ENCODE peak calls at places on chromosomes 1 and 21, in six cellular contexts. One of them, this sample, is unnamed.

GRCh38 chr1:166895766-166896165 is 19.7 kb upstream of the TADA1 start:
- DNase-seq in A549: no peak
- DNase-seq in endothelial cell of umbilical vein: no peak
- DNase-seq in HepG2: no peak
- DNase-seq in K562: no peak
- DNase-seq in GM12878: no peak
- DNase-seq in this sample: no peak

GRCh38 chr1:1881727-1882126 is 9.2 kb downstream of the GNB1 start:
- DNase-seq in A549: no peak
- DNase-seq in endothelial cell of umbilical vein: no peak
- DNase-seq in HepG2: no peak
- DNase-seq in K562: no peak
- DNase-seq in GM12878: no peak
- DNase-seq in this sample: no peak

GRCh38 chr1:27116210-27116609 is 38.7 kb downstream of the SLC9A1 start:
- DNase-seq in A549: no peak
- DNase-seq in endothelial cell of umbilical vein: no peak
- DNase-seq in HepG2: no peak
- DNase-seq in K562: peak; percentile 63
- DNase-seq in GM12878: no peak
- DNase-seq in this sample: no peak

GRCh38 chr1:38819516-38819915 is 40.1 kb downstream of the RRAGC start:
- DNase-seq in A549: no peak
- DNase-seq in endothelial cell of umbilical vein: no peak
- DNase-seq in HepG2: no peak
- DNase-seq in K562: no peak
- DNase-seq in GM12878: no peak
- DNase-seq in this sample: no peak

GRCh38 chr1:151673407-151673806 is 43.2 kb downstream of the CELF3 start:
- DNase-seq in A549: no peak
- DNase-seq in endothelial cell of umbilical vein: no peak
- DNase-seq in HepG2: no peak
- DNase-seq in K562: no peak
- DNase-seq in GM12878: no peak
- DNase-seq in this sample: no peak

GRCh38 chr1:50929376-50929958 is 30.6 kb downstream of the FAF1 start:
- DNase-seq in A549: peak; percentile 5
- DNase-seq in endothelial cell of umbilical vein: peak; percentile 52
- DNase-seq in HepG2: peak; percentile 47
- DNase-seq in K562: peak; percentile 41
- DNase-seq in GM12878: no peak
- DNase-seq in this sample: peak; percentile 49

GRCh38 chr21:27244796-27245195 is 277.9 kb upstream of the ADAMTS5 start:
- DNase-seq in A549: no peak
- DNase-seq in endothelial cell of umbilical vein: no peak
- DNase-seq in HepG2: no peak
- DNase-seq in K562: no peak
- DNase-seq in GM12878: no peak
- DNase-seq in this sample: no peak

GRCh38 chr1:240312872-240313271 is 221.2 kb downstream of the FMN2 start:
- DNase-seq in A549: peak; percentile 55
- DNase-seq in endothelial cell of umbilical vein: no peak
- DNase-seq in HepG2: no peak
- DNase-seq in K562: no peak
- DNase-seq in GM12878: no peak
- DNase-seq in this sample: peak; percentile 15

GRCh38 chr1:235494531-235494930 is 9.7 kb downstream of the B3GALNT2 start:
- DNase-seq in A549: no peak
- DNase-seq in endothelial cell of umbilical vein: no peak
- DNase-seq in HepG2: no peak
- DNase-seq in K562: no peak
- DNase-seq in GM12878: no peak
- DNase-seq in this sample: no peak

GRCh38 chr1:23592209-23592905 is 33.1 kb upstream of the ID3 start:
- DNase-seq in A549: no peak
- DNase-seq in endothelial cell of umbilical vein: no peak
- DNase-seq in HepG2: no peak
- DNase-seq in K562: no peak
- DNase-seq in GM12878: no peak
- DNase-seq in this sample: no peak

GRCh38 chr1:144551543-144552424 is 40.9 kb upstream of the PPIAL4F start:
- DNase-seq in A549: peak; percentile 81
- DNase-seq in endothelial cell of umbilical vein: peak; percentile 77
- DNase-seq in HepG2: peak; percentile 66
- DNase-seq in K562: peak; percentile 94
- DNase-seq in GM12878: peak; percentile 89
- DNase-seq in this sample: peak; percentile 94

GRCh38 chr1:11617314-11617713 is 36.9 kb downstream of the FBXO2 start:
- DNase-seq in A549: peak; percentile 14
- DNase-seq in endothelial cell of umbilical vein: no peak
- DNase-seq in HepG2: no peak
- DNase-seq in K562: no peak
- DNase-seq in GM12878: no peak
- DNase-seq in this sample: no peak

GRCh38 chr1:109910123-109910962 is at the start of gene CSF1:
- DNase-seq in A549: peak; percentile 42
- DNase-seq in endothelial cell of umbilical vein: peak; percentile 77
- DNase-seq in HepG2: no peak
- DNase-seq in K562: peak; percentile 85
- DNase-seq in GM12878: peak; percentile 48
- DNase-seq in this sample: peak; percentile 68

GRCh38 chr1:53331446-53332187 is 3.7 kb upstream of the LRP8 start:
- DNase-seq in A549: no peak
- DNase-seq in endothelial cell of umbilical vein: no peak
- DNase-seq in HepG2: no peak
- DNase-seq in K562: no peak
- DNase-seq in GM12878: no peak
- DNase-seq in this sample: no peak

GRCh38 chr1:204073837-204074273 is 940 bp downstream of the SOX13 start:
- DNase-seq in A549: peak; percentile 18
- DNase-seq in endothelial cell of umbilical vein: no peak
- DNase-seq in HepG2: no peak
- DNase-seq in K562: no peak
- DNase-seq in GM12878: no peak
- DNase-seq in this sample: no peak

GRCh38 chr1:39927538-39927937 is 25.8 kb upstream of the MYCL start:
- DNase-seq in A549: no peak
- DNase-seq in endothelial cell of umbilical vein: no peak
- DNase-seq in HepG2: no peak
- DNase-seq in K562: no peak
- DNase-seq in GM12878: no peak
- DNase-seq in this sample: no peak
- TF ChIP-seq MYC in A549: no peak
- TF ChIP-seq MYC in endothelial cell of umbilical vein: no peak
- TF ChIP-seq MYC in HepG2: no peak
- TF ChIP-seq MYC in K562: no peak
- TF ChIP-seq MYC in GM12878: no peak
- TF ChIP-seq MYC in this sample: no peak

DNA sequence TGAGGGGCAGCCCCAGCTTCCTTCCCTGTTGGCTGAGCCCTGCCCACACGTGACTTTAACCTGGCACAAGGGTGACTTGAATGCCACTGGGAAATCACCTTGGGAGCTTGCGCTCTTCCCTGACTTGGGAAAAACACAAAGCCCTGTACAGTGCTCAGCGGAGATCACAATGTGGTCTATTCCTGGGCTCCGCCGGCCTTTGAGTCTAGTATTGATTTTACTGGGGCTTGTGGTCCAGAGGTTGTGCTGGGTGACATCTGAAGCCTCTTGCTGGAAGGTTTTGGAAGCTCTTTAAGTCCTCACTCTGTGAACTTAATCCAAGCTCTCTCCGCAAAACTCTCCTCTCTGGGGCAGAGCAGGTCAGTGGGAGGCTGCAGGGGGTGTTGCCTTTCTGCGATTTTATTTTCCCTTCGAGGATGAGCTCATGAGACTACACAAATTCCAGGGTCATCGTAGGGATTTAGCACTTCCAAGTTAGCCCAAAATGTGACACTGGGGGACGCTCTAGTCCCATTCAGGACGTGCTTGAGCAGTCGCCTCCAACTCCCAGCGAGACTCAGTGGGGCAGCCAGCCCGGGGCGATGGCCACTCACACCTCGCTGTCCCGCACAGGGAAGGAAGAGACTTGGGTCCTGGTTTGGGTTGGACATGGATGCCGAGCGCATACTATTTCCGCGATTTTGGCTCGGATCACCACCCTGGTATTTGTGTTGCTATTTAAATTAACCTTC is 291.9 kb upstream of the AJAP1 start:
- DNase-seq in A549: no peak
- DNase-seq in endothelial cell of umbilical vein: no peak
- DNase-seq in HepG2: no peak
- DNase-seq in K562: peak; percentile 8
- DNase-seq in GM12878: no peak
- DNase-seq in this sample: no peak
- TF ChIP-seq CTCF in A549: no peak
- TF ChIP-seq CTCF in endothelial cell of umbilical vein: no peak
- TF ChIP-seq CTCF in HepG2: peak; percentile 12
- TF ChIP-seq CTCF in K562: peak; percentile 40
- TF ChIP-seq CTCF in GM12878: no peak
- TF ChIP-seq CTCF in this sample: no peak

GRCh38 chr21:45522986-45523385 is 19.3 kb downstream of the SLC19A1 start:
- DNase-seq in A549: no peak
- DNase-seq in endothelial cell of umbilical vein: no peak
- DNase-seq in HepG2: no peak
- DNase-seq in K562: no peak
- DNase-seq in GM12878: no peak
- DNase-seq in this sample: no peak
- TF ChIP-seq MYC in A549: no peak
- TF ChIP-seq MYC in endothelial cell of umbilical vein: no peak
- TF ChIP-seq MYC in HepG2: no peak
- TF ChIP-seq MYC in K562: no peak
- TF ChIP-seq MYC in GM12878: no peak
- TF ChIP-seq MYC in this sample: no peak

GRCh38 chr1:35451125-35451528 is 106.1 kb downstream of the KIAA0319L start:
- DNase-seq in A549: peak; percentile 43
- DNase-seq in endothelial cell of umbilical vein: peak; percentile 79
- DNase-seq in HepG2: peak; percentile 55
- DNase-seq in K562: peak; percentile 84
- DNase-seq in GM12878: no peak
- DNase-seq in this sample: peak; percentile 81
- TF ChIP-seq CTCF in A549: peak; percentile 62
- TF ChIP-seq CTCF in endothelial cell of umbilical vein: peak; percentile 89
- TF ChIP-seq CTCF in HepG2: peak; percentile 86
- TF ChIP-seq CTCF in K562: peak; percentile 94
- TF ChIP-seq CTCF in GM12878: peak; percentile 87
- TF ChIP-seq CTCF in this sample: peak; percentile 89

GRCh38 chr1:32241011-32241763 is 5.8 kb upstream of the FAM167B start:
- DNase-seq in A549: peak; percentile 42
- DNase-seq in endothelial cell of umbilical vein: peak; percentile 76
- DNase-seq in HepG2: no peak
- DNase-seq in K562: peak; percentile 64
- DNase-seq in GM12878: no peak
- DNase-seq in this sample: peak; percentile 62
- TF ChIP-seq MYC in A549: no peak
- TF ChIP-seq MYC in endothelial cell of umbilical vein: no peak
- TF ChIP-seq MYC in HepG2: no peak
- TF ChIP-seq MYC in K562: no peak
- TF ChIP-seq MYC in GM12878: no peak
- TF ChIP-seq MYC in this sample: no peak

This sample was measured in NB4.